ENCODE peak calls at places on chromosomes 13 and 19, in five cellular contexts. S is K562, K is IMR-90, C is H1, A is A549. I is an unnamed sample.

GRCh38 chr13:30743319-30744055 is 8.1 kb downstream of the ALOX5AP start:
- DNase-seq in S (no peak), A (peak), K (peak), C (no peak), I (peak)

GRCh38 chr19:34579281-34580054 is 97.5 kb downstream of the SCGB2B2 start:
- DNase-seq in C (no peak), S (no peak), A (no peak), K (no peak), I (no peak)

GRCh38 chr13:81017525-81018152 is 676.7 kb upstream of the SPRY2 start:
- DNase-seq in K (peak), A (peak), C (no peak), S (peak), I (peak)

GRCh38 chr19:41901707-41902360 is 18.9 kb downstream of the ARHGEF1 start:
- DNase-seq in A (no peak), K (no peak), S (no peak), C (no peak), I (no peak)

GRCh38 chr19:7200739-7201138 is 93.5 kb downstream of the INSR start:
- DNase-seq in S (no peak), C (no peak), K (no peak), A (no peak), I (no peak)

GRCh38 chr19:3670796-3671679 is 29.2 kb downstream of the PIP5K1C start:
- DNase-seq in K (peak), C (no peak), S (peak), A (no peak), I (no peak)

GRCh38 chr13:109131698-109132257 is 502.4 kb downstream of the MYO16 start:
- DNase-seq in A (no peak), S (no peak), C (no peak), K (peak), I (no peak)

GRCh38 chr19:18725755-18726416 is 42.4 kb downstream of the CRTC1 start:
- DNase-seq in K (no peak), S (no peak), A (no peak), C (no peak), I (no peak)

GRCh38 chr13:69617587-69617986 is 490.0 kb upstream of the ATXN8OS start:
- DNase-seq in A (no peak), C (no peak), K (no peak), S (no peak), I (no peak)

GRCh38 chr13:37443538-37443937 is 155.0 kb downstream of the POSTN start:
- DNase-seq in C (no peak), S (no peak), A (no peak), K (peak), I (no peak)

GRCh38 chr19:41876847-41877489 is at the start of gene CD79A:
- DNase-seq in A (no peak), K (no peak), S (no peak), C (peak), I (no peak)

GRCh38 chr13:35475131-35475959 is 1.1 kb downstream of the MAB21L1 start:
- DNase-seq in C (peak), A (no peak), S (no peak), K (peak), I (no peak)

GRCh38 chr19:10143700-10144099 is 24.0 kb upstream of the EIF3G start:
- DNase-seq in S (no peak), A (no peak), K (no peak), C (no peak), I (no peak)

GRCh38 chr13:50129065-50129922 is 114.0 kb downstream of the KCNRG start:
- DNase-seq in C (peak), A (no peak), S (no peak), K (no peak), I (no peak)

GRCh38 chr13:60227168-60227567 is 63.4 kb upstream of the DIAPH3 start:
- DNase-seq in S (no peak), C (no peak), A (no peak), K (no peak), I (no peak)

GRCh38 chr19:12982648-12983047 is 12.6 kb upstream of the NFIX start:
- DNase-seq in A (no peak), K (no peak), C (no peak), S (no peak), I (no peak)

GRCh38 chr19:32416749-32417469 is 11.3 kb downstream of the DPY19L3 start:
- DNase-seq in K (peak), S (no peak), A (no peak), C (no peak), I (no peak)

DNA sequence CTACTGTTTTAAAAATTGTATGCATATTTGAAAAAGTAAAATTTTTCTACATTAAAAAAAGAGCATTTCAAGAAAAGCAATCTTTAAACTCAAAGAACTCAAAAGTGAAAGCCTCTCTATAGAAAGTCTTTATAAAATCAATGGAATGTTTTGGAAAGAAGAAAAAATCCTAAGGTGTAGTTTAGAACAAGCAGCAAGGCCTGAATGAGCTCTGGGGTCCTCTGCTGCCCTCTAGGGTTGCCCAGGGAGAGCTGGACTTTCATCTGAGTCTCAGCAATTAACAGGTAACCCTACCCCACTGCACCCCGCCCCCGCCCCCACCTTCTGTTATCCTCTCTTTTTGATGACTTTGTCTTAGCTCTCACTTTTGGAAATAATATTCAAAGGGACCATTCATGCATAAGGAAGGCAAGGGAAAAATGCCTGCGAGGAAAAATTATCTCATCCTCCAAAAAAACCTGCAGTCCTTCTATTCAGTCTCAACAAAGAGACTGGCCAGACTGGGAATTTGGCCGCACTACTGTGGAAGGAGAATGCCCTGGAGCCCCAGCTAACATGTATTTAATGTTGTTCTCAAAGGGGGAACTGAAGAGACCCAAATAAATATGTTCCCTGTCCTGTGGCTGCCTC is 24.1 kb downstream of the SLC25A30 start:
- DNase-seq in C (peak), S (peak), K (peak), A (peak), I (peak)
- TF ChIP-seq MAFK in C (no peak), S (no peak), K (no peak), A (no peak), I (no peak)

GRCh38 chr19:384801-385169 is 24.2 kb downstream of the C2CD4C start:
- DNase-seq in C (no peak), K (no peak), A (no peak), S (no peak), I (no peak)
- TF ChIP-seq MAFK in C (no peak), K (no peak), A (no peak), S (no peak), I (no peak)

DNA sequence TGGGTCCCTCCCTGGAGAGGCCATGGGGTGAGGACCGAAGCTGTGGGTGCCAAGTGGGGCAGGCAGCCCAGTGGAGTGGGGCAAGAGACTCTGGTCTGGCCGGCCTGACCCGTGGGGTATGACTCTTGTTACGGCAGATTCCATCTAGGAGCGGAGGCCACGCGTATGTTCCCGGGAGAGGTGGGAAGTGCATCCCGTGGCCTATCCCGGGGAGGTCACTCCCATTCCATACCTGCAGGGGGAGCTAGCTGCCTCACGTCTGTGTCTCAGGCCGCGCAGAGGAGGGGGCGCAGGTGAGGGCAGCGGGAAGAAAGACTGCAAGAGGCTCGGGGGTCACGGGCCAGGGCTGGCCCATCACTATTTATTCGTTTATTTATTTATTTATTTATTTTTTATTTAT is 4.9 kb downstream of the CSNK1G2 start:
- DNase-seq in A (peak), K (no peak), S (peak), C (peak), I (peak)
- TF ChIP-seq MAFK in A (no peak), K (no peak), S (no peak), C (no peak), I (no peak)

DNA sequence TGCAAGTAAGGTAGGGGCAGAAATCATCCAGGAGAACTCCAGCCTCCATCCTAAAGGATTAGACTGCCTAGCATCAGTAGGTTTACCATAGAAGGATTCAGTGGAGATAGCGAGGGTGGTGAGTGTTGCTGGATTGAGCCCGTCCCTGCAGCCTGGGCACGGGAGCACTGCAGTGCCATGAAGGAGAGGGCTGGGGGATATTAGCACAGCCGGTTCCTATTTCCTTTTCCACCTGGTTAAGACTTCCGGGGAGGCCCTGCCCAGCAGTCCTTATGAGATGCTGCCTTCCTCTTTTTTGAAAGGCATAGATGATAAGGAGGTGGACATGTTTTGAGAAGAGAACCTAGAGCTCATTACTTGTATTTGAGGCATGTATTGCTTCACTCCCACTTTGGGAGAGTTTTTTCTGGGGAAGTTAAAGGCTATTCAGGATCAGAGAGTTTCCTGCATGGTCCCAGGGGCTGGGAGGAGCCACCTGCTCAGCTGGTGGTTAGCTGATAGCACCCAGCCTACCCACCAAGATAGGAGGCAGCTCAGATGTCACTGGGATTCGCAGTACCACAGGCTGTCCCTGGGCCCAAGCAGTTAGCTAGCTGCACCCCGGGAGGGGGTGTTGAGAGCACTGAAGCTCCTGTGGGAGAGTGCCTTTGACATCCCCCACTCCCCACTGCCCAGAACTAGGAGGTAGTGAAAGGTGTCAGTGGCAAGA is 17.2 kb downstream of the ACTN4 start:
- DNase-seq in K (no peak), C (no peak), A (no peak), S (peak), I (no peak)
- TF ChIP-seq MAFK in K (no peak), C (no peak), A (no peak), S (no peak), I (no peak)

GRCh38 chr13:63864171-63864902 is 2448.7 kb upstream of the PCDH20 start:
- DNase-seq in S (no peak), A (no peak), C (no peak), K (peak), I (no peak)
- TF ChIP-seq MAFK in S (no peak), A (no peak), C (no peak), K (no peak), I (no peak)

DNA sequence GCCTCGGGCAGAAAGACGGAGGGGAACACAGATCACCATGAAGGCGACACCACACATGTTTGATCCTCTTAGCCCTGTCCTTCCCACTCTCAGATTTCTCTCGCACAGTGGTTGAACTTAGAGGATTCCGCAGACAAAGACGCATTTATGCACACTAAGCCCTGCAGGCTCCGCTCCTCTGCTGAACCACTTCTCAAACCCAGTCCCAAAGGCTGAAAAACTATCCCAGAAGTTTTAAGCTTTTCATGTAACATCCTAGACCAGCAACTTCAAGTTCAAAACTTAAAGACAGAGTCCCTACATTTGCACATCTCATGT is 537.3 kb downstream of the EFNB2 start:
- DNase-seq in S (no peak), K (no peak), A (no peak), C (no peak), I (no peak)
- TF ChIP-seq MAFK in S (no peak), K (no peak), A (no peak), C (no peak), I (no peak)

DNA sequence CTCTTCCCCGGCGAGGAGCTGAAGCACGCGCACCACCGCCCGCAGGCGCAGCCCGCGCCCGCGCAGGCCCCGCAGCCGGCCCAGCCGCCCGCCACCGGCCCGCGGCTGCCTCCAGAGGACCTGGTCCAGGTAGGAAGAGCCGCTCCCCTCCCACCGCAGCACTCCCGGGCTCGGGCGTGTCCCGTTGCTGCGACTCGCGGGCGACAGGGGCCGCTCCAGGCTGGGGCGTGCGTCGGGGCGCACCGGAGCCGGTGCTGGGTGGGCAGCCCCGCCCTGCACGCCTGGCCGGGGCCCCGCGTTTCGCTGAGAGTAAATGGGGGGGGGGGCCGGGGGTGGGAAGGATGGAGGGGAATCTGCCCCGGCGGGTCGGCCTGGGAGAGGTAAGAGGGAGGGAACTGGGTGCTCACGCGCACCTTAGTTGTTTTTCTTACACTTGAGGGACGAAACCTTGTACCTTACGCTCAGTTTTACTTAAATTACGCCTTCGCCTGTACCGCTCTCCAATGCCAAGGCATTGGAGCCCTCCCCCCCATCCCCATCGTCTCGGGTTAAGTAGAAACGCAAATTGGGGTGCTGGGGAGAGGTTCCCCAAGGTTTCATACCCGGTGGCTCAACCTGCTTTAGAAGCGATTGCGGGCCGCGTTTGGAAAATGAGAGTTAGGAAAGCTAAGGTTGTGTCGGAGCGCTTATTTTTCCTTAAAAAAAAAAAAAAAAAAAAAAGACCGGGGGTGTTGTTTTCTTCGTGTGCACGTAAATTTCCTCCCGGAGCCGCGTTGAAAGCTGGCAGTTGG is 850 bp downstream of the KLF5 start:
- DNase-seq in C (no peak), S (peak), K (peak), A (no peak), I (peak)
- TF ChIP-seq MAFK in C (no peak), S (no peak), K (no peak), A (no peak), I (no peak)

GRCh38 chr19:2164020-2164988 is 571 bp downstream of the DOT1L start:
- DNase-seq in A (no peak), S (peak), K (no peak), C (peak), I (no peak)
- TF ChIP-seq MAFK in A (no peak), S (no peak), K (no peak), C (no peak), I (no peak)

DNA sequence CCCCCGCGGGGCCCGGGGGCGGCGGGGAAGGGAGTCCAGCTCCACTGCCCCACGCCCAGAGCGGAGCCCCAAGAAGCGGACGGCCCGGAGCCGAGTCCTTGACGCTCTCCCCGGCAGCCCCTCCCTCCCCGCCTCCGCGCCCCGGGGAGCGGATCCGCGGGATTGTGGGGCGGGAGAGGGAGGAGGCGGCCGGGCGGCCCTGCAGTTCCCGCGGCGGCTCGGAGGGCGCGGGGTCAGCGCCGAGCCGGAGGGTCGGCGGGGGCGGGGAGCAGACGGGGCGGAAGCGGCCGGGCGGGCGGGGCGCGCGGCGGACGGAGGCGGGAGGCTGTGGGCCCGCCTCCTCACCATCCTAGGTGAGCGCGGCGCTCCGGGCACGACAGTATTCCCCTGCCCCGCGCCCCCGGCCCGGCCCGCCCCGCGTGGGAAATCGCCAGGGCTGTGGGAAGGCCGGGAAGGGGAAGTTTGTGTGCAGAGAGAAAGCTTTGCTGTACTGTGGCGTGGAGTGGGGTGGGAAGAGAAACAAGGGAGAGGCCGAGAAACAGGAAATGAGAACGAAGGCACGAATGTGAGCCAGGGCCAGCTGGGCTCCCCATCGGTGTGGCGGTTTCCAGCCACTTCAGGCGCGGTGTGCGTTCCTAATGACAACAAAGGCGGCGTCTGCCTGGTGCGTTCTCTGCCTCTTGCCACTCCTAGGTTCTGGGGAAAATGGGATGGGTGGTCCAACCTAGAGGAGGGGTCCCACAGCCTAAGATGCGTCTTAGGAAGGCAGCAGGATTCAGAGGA is 1.3 kb upstream of the KLF12 start:
- DNase-seq in A (peak), K (peak), C (peak), S (peak), I (no peak)
- TF ChIP-seq MAFK in A (no peak), K (no peak), C (no peak), S (no peak), I (no peak)

GRCh38 chr19:50908311-50908710 is 2.9 kb downstream of the KLK4 start:
- DNase-seq in S (no peak), A (no peak), C (no peak), K (no peak), I (no peak)

GRCh38 chr19:50910722-50911121 is 473 bp downstream of the KLK4 start:
- DNase-seq in C (no peak), A (no peak), K (no peak), S (no peak), I (no peak)

GRCh38 chr19:50912102-50912599 is 956 bp upstream of the KLK4 start:
- DNase-seq in C (peak), A (no peak), K (no peak), S (no peak), I (no peak)

GRCh38 chr19:50911206-50912101 is at the start of gene KLK4:
- DNase-seq in C (no peak), A (no peak), K (no peak), S (no peak), I (no peak)

GRCh38 chr19:50909240-50910070 is 1.7 kb downstream of the KLK4 start:
- DNase-seq in K (no peak), C (peak), S (peak), A (peak), I (peak)
- TF ChIP-seq MAFK in K (no peak), C (no peak), S (no peak), A (no peak), I (no peak)